ENCODE peak calls at places on chromosomes 3 and 15, in nine cellular contexts. C is HepG2, M is esophagus squamous epithelium, O is heart left ventricle, X is H9, V is fibroblast of lung, B is tibial artery, Z is H1, G is uterus. J is an unnamed sample. For H3K4me1, the result is how much of the 10 kb centered on the place peaks cover.

GRCh38 chr3:131217296-131217741 is 164.3 kb upstream of the NUDT16 start:
- DNase-seq in C (no peak), M (no peak), O (no peak), X (no peak), V (peak), B (no peak), Z (no peak), G (no peak), J (no peak)

GRCh38 chr3:81302045-81302444 is 459.4 kb downstream of the GBE1 start:
- DNase-seq in C (peak), M (no peak), O (peak), X (peak), V (peak), B (no peak), Z (no peak), G (no peak), J (no peak)

GRCh38 chr15:101059381-101060341 is 140.5 kb downstream of the LRRK1 start:
- DNase-seq in C (no peak), M (no peak), O (no peak), X (peak), V (no peak), B (peak), Z (no peak), G (no peak), J (peak)

GRCh38 chr15:51550841-51551240 is 71.7 kb downstream of the DMXL2 start:
- DNase-seq in C (no peak), M (no peak), O (no peak), X (no peak), V (no peak), B (no peak), Z (no peak), G (no peak), J (no peak)

GRCh38 chr3:109548192-109548938 is 211.0 kb upstream of the DPPA4 start:
- DNase-seq in C (no peak), M (no peak), O (no peak), X (no peak), V (no peak), B (no peak), Z (no peak), G (no peak), J (no peak)

GRCh38 chr15:65641723-65642475 is 20.2 kb downstream of the SLC24A1 start:
- DNase-seq in C (peak), M (no peak), O (no peak), X (no peak), V (peak), B (no peak), Z (no peak), G (no peak), J (no peak)

GRCh38 chr15:58903232-58903631 is 30.2 kb downstream of the SLTM start:
- DNase-seq in C (no peak), M (no peak), O (no peak), X (no peak), V (no peak), B (no peak), Z (no peak), G (no peak), J (no peak)

GRCh38 chr3:11282250-11283125 is 10.3 kb downstream of the ATG7 start:
- DNase-seq in C (no peak), M (no peak), O (peak), X (no peak), V (peak), B (no peak), Z (no peak), G (peak), J (no peak)

GRCh38 chr15:51775967-51776816 is 24.8 kb downstream of the TMOD2 start:
- DNase-seq in C (peak), M (no peak), O (peak), X (peak), V (peak), B (no peak), Z (no peak), G (peak), J (no peak)

GRCh38 chr15:48798319-48798718 is 12.6 kb downstream of the CEP152 start:
- DNase-seq in C (no peak), M (no peak), O (no peak), X (peak), V (no peak), B (no peak), Z (no peak), G (no peak), J (no peak)

GRCh38 chr3:189720746-189721426 is 89.7 kb downstream of the TP63 start:
- DNase-seq in C (no peak), M (no peak), O (no peak), X (no peak), V (no peak), B (no peak), Z (no peak), G (no peak), J (no peak)

GRCh38 chr15:88900309-88900981 is 5.1 kb upstream of the HAPLN3 start:
- DNase-seq in C (no peak), M (no peak), O (no peak), X (no peak), V (peak), B (no peak), Z (no peak), G (no peak), J (no peak)

GRCh38 chr3:7959094-7959493 is 542.5 kb upstream of the LMCD1 start:
- DNase-seq in C (no peak), M (no peak), O (no peak), X (no peak), V (no peak), B (no peak), Z (no peak), G (no peak), J (no peak)

GRCh38 chr15:27235689-27236088 is 264.7 kb downstream of the GABRG3 start:
- DNase-seq in C (no peak), M (no peak), O (no peak), X (no peak), V (no peak), B (no peak), Z (no peak), G (no peak), J (no peak)

GRCh38 chr15:27237319-27237939 is 266.4 kb downstream of the GABRG3 start:
- DNase-seq in C (no peak), M (no peak), O (no peak), X (no peak), V (no peak), B (no peak), Z (no peak), G (no peak), J (peak)

GRCh38 chr15:27234593-27234992 is 263.6 kb downstream of the GABRG3 start:
- DNase-seq in C (no peak), M (no peak), O (no peak), X (no peak), V (peak), B (no peak), Z (no peak), G (no peak), J (peak)

GRCh38 chr15:27235161-27235560 is 264.2 kb downstream of the GABRG3 start:
- DNase-seq in C (no peak), M (no peak), O (no peak), X (no peak), V (no peak), B (no peak), Z (no peak), G (no peak), J (no peak)

GRCh38 chr15:27238209-27238608 is 267.2 kb downstream of the GABRG3 start:
- DNase-seq in C (no peak), M (no peak), O (no peak), X (peak), V (no peak), B (no peak), Z (no peak), G (no peak), J (peak)
- TF ChIP-seq CTCF in C (peak), M (no peak), O (no peak), X (peak), V (no peak), B (no peak), Z (peak), G (no peak), J (no peak)

GRCh38 chr3:13016083-13016725 is 57.0 kb downstream of the IQSEC1 start:
- DNase-seq in C (no peak), M (no peak), O (peak), X (no peak), V (no peak), B (peak), Z (no peak), G (no peak), J (no peak)
- H3K4me1 ChIP-seq in C (under half), M (under half), O (under half), X (under half), V (under half), B (under half), Z (under half), G (under half), J (under half)

GRCh38 chr15:64090527-64090926 is 3.1 kb downstream of the CIAO2A start:
- DNase-seq in C (no peak), M (no peak), O (no peak), X (no peak), V (no peak), B (no peak), Z (no peak), G (no peak), J (no peak)

GRCh38 chr15:64095431-64095794 is 369 bp upstream of the SNX1 start:
- DNase-seq in C (no peak), M (no peak), O (no peak), X (no peak), V (no peak), B (no peak), Z (no peak), G (no peak), J (no peak)

GRCh38 chr15:64092075-64092820 is 1.4 kb downstream of the CIAO2A start:
- DNase-seq in C (peak), M (no peak), O (no peak), X (no peak), V (no peak), B (no peak), Z (no peak), G (no peak), J (no peak)

GRCh38 chr15:64093627-64094417 is at the start of gene CIAO2A:
- DNase-seq in C (peak), M (peak), O (peak), X (peak), V (peak), B (peak), Z (peak), G (peak), J (peak)

GRCh38 chr15:64092864-64093626 is 593 bp downstream of the CIAO2A start:
- DNase-seq in C (peak), M (no peak), O (peak), X (peak), V (peak), B (peak), Z (no peak), G (peak), J (no peak)
- TF ChIP-seq CTCF in C (peak), M (no peak), O (no peak), X (peak), V (peak), B (no peak), Z (no peak), G (no peak), J (no peak)

GRCh38 chr3:58013973-58014649 is 5.9 kb downstream of the FLNB start:
- DNase-seq in C (no peak), M (no peak), O (no peak), X (no peak), V (peak), B (peak), Z (no peak), G (peak), J (no peak)

GRCh38 chr3:58011580-58011979 is 3.4 kb downstream of the FLNB start:
- DNase-seq in C (no peak), M (no peak), O (no peak), X (no peak), V (no peak), B (no peak), Z (no peak), G (no peak), J (no peak)

GRCh38 chr3:58010562-58010961 is 2.3 kb downstream of the FLNB start:
- DNase-seq in C (no peak), M (no peak), O (no peak), X (no peak), V (no peak), B (no peak), Z (no peak), G (no peak), J (no peak)

GRCh38 chr3:58013099-58013498 is 4.9 kb downstream of the FLNB start:
- DNase-seq in C (no peak), M (no peak), O (no peak), X (no peak), V (no peak), B (no peak), Z (no peak), G (no peak), J (no peak)

DNA sequence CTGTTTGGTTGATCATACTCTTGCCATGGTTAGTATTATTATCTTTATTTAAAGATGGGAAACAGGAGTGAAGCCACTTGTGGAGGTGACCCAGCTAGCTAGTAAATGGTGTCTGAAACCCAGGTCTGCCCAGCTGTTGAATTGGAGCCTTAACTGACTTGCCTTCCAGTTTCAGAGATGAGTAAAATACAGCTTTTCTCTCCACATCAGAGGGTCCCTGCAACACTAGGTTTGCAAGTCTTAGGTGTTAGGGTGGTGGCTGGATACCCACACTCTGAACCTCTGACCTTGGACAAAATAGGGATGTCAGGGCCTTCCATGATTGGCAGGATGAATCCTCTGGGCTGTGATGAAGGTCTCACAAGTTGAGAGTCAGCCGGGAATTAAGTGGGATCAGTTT is 4.1 kb downstream of the FLNB start:
- DNase-seq in C (no peak), M (no peak), O (no peak), X (no peak), V (no peak), B (no peak), Z (no peak), G (no peak), J (no peak)
- H3K4me1 ChIP-seq in C (half or more), M (under half), O (under half), X (under half), V (under half), B (half or more), Z (under half), G (under half), J (half or more)

DNA sequence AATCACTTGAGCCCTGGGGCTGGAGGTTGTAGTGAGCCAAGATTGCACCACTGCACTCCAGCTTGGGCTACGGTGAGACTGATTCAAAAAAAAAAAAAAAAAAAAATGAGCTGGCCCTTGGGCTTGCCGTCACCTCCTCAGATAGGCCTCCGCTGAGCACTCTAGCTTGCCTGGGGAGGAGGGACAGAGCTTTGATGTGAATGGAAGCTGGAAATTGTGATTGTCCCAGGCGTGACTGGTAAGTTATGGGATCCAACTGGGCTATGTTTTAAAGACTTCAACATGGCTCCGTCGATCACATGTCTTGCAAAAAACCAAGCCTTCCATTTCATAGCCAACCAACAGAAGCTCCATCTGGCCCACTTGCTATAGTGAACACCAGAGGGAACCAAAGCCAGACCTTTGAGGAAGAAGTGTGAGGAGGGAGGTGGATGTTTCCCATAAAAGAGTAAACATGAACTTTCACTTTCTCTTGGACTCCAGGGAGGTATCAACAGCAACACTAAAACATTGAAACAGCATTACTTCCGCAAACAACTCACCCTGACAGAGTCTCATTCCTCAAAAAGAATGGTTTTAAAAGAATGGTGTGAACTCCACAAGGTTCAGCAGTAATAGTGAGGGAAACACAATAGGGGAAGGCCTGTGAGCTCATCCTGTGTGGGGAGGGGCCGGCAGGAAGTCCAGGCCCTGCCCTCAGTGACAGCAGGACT is 59.3 kb upstream of the IL12A start:
- DNase-seq in C (peak), M (no peak), O (peak), X (no peak), V (peak), B (no peak), Z (no peak), G (no peak), J (no peak)
- TF ChIP-seq CTCF in C (peak), M (peak), O (peak), X (peak), V (peak), B (no peak), Z (no peak), G (no peak), J (no peak)

GRCh38 chr15:64519897-64520296 is 59.5 kb downstream of the ZNF609 start:
- DNase-seq in C (no peak), M (no peak), O (no peak), X (no peak), V (no peak), B (no peak), Z (no peak), G (no peak), J (no peak)

GRCh38 chr15:64521726-64522164 is 61.4 kb downstream of the ZNF609 start:
- DNase-seq in C (peak), M (no peak), O (peak), X (peak), V (peak), B (no peak), Z (peak), G (no peak), J (no peak)

GRCh38 chr15:64523240-64523639 is 62.9 kb downstream of the ZNF609 start:
- DNase-seq in C (no peak), M (no peak), O (no peak), X (no peak), V (no peak), B (no peak), Z (no peak), G (no peak), J (no peak)

GRCh38 chr15:64521201-64521600 is 60.8 kb downstream of the ZNF609 start:
- DNase-seq in C (no peak), M (no peak), O (no peak), X (no peak), V (no peak), B (no peak), Z (no peak), G (no peak), J (no peak)

DNA sequence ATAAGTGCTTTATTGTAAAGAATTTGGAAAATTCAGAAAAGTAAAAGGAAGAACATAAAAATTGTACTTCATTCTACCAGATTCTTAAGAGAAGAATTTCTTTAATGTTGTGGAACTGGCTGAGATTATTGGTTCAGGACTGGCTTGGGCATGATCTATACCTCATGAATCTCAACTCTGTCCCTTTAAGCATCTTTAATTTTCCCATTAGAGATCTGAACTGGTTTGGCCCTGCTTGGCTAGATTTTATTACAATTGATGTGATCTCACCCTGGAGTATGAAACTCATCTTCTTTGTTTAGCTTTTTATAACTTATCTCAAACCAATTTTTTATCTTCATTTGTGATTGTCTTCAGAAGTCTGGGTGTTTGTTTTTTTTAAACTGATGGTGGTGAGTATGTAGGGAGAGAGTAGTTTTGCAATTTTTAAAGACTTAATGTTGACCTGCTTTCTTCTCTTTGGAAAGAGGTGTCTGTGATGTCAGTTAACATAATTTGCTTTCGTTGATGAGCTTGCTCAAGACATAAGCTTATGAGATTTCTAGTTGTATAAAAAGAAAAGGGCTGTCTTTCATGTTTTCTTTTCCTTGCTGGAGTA is 61.9 kb downstream of the ZNF609 start:
- DNase-seq in C (no peak), M (no peak), O (no peak), X (no peak), V (peak), B (no peak), Z (no peak), G (no peak), J (no peak)
- H3K4me1 ChIP-seq in C (under half), M (under half), O (under half), X (under half), V (under half), B (under half), Z (under half), G (under half), J (half or more)

GRCh38 chr3:44065741-44066140 is 175.9 kb upstream of the TOPAZ1 start:
- DNase-seq in C (no peak), M (no peak), O (no peak), X (peak), V (no peak), B (no peak), Z (no peak), G (no peak), J (no peak)
- TF ChIP-seq CTCF in C (no peak), M (no peak), O (no peak), X (peak), V (no peak), B (no peak), Z (peak), G (no peak), J (no peak)

J was measured in vagina.